ENCODE peak calls at places on chromosomes 7 and 10, in seven cellular contexts. H is HCT116, L is Panc1, M is K562, F is HepG2, W is upper lobe of left lung, A is GM23338. R is an unnamed sample. For H3K4me1, the result is how much of the 10 kb centered on the place peaks cover.

GRCh38 chr7:40784176-40784575 is 649.4 kb downstream of the SUGCT start:
- ATAC-seq in H (no peak), L (no peak), M (no peak), F (no peak), W (no peak), A (no peak), R (no peak)

GRCh38 chr7:78770422-78771410 is 682.8 kb downstream of the MAGI2 start:
- ATAC-seq in H (no peak), L (peak), M (no peak), F (no peak), W (no peak), A (peak), R (peak)

GRCh38 chr10:86661161-86662025 is 6.9 kb upstream of the LDB3 start:
- ATAC-seq in H (no peak), L (peak), M (no peak), F (no peak), W (peak), A (no peak), R (peak)

GRCh38 chr7:34064511-34065158 is 159.3 kb downstream of the BMPER start:
- ATAC-seq in H (no peak), L (no peak), M (no peak), F (no peak), W (peak), A (no peak), R (peak)

GRCh38 chr7:32259917-32260596 is 189.8 kb upstream of the PDE1C start:
- ATAC-seq in H (no peak), L (no peak), M (no peak), F (no peak), W (no peak), A (no peak), R (no peak)

GRCh38 chr7:5543361-5543760 is 119.7 kb upstream of the TNRC18 start:
- ATAC-seq in H (no peak), L (no peak), M (no peak), F (no peak), W (no peak), A (no peak), R (no peak)

GRCh38 chr7:5689118-5689517 is 92.3 kb downstream of the RNF216 start:
- ATAC-seq in H (no peak), L (no peak), M (no peak), F (no peak), W (peak), A (no peak), R (peak)

GRCh38 chr7:12584940-12585339 is 14.4 kb downstream of the SCIN start:
- ATAC-seq in H (no peak), L (no peak), M (peak), F (no peak), W (peak), A (no peak), R (peak)

GRCh38 chr7:129898502-129899160 is 54.1 kb downstream of the UBE2H start:
- ATAC-seq in H (no peak), L (no peak), M (no peak), F (no peak), W (no peak), A (no peak), R (no peak)

GRCh38 chr10:127832456-127832855 is 60.3 kb downstream of the CLRN3 start:
- ATAC-seq in H (no peak), L (no peak), M (no peak), F (no peak), W (no peak), A (peak), R (no peak)

GRCh38 chr7:91248996-91249395 is 15.2 kb upstream of the FZD1 start:
- ATAC-seq in H (no peak), L (no peak), M (no peak), F (no peak), W (no peak), A (no peak), R (no peak)

GRCh38 chr7:119105381-119105780 is 880.9 kb downstream of the ANKRD7 start:
- ATAC-seq in H (no peak), L (no peak), M (no peak), F (no peak), W (no peak), A (no peak), R (no peak)

GRCh38 chr7:45927724-45928123 is 6.7 kb upstream of the IGFBP3 start:
- ATAC-seq in H (no peak), L (no peak), M (no peak), F (no peak), W (no peak), A (no peak), R (no peak)

GRCh38 chr10:118722694-118723093 is 32.1 kb downstream of the CACUL1 start:
- ATAC-seq in H (no peak), L (no peak), M (no peak), F (no peak), W (no peak), A (no peak), R (no peak)
- H3K4me1 ChIP-seq in H (under half), L (under half), M (under half), F (under half), W (under half), A (under half), R (under half)

GRCh38 chr7:42218248-42218647 is 18.8 kb downstream of the GLI3 start:
- ATAC-seq in H (no peak), L (no peak), M (no peak), F (no peak), W (no peak), A (no peak), R (no peak)
- H3K4me3 ChIP-seq in H (no peak), L (no peak), M (no peak), F (no peak), W (no peak), A (no peak), R (no peak)

DNA sequence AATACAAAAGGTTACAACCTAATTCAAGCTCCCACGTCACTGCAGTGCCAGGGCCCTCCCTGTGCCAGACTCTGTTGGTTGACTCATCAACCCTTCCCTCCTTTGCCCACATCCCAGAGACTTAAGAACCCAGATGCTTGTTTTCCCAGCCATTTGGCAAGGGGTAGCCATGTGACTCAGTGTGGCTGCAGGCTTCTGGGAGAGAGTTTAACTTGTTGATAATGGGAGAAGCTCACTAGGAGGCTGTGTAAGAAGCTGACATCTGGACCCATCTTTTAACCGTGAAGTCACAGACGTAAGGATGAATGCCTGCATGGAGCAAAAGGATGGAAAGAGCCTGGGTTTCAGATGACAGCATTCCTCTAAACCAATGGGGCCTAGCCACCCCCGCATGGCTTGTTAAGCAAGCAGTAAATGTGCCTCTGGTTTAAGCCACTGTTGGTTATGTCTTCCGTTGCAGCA is 57.7 kb upstream of the CREB5 start:
- ATAC-seq in H (peak), L (no peak), M (no peak), F (no peak), W (peak), A (no peak), R (no peak)
- TF ChIP-seq POLR2AphosphoS5 in H (no peak), L (no peak), M (no peak), F (no peak), W (no peak), A (no peak), R (no peak)

GRCh38 chr10:84214046-84214572 is 11.2 kb downstream of the LRIT2 start:
- ATAC-seq in H (peak), L (no peak), M (peak), F (no peak), W (no peak), A (peak), R (no peak)
- H3K4me1 ChIP-seq in H (under half), L (under half), M (under half), F (under half), W (under half), A (under half), R (under half)

GRCh38 chr10:5970066-5970465 is 7.3 kb downstream of the IL15RA start:
- ATAC-seq in H (no peak), L (no peak), M (peak), F (no peak), W (no peak), A (no peak), R (no peak)
- H3K4me3 ChIP-seq in H (no peak), L (no peak), M (no peak), F (no peak), W (no peak), A (no peak), R (no peak)

DNA sequence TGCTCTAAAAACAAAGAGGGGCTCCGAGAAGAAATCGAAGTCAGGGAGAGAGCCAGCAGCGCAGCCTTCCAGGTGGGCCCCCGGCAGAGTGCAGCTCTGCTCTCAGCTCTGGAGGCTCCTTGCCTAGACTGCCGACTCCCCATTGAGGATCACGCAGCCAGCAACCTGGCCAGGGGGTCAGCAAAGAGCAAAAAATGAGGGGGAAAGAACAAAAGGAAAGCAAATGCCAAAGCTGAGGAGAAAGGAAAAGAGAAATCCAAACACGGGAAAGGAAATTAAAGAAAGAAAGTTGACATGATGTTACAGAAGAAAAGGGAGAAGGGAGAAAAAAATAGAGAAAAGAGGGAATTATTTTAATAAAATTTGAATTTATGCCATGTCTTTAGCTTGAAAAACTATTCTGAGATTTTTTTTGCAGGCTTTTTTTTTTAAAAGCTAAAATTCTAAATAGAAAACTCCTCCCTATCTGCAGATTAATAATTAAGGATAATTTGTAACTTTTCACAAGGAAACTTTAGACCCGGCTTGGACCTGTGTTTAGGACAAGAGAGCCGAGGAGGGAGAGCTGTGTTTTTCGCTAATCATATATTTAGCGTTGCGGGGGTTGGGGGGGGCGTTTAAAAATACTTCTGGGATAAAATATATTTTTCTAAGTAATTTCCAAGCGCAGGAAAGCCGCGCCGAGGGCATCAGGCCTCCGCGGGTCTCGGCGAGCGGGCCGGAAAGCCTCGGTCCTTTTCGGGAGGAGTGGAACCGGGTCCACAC is 1.9 kb downstream of the PAX2 start:
- ATAC-seq in H (no peak), L (no peak), M (no peak), F (no peak), W (no peak), A (no peak), R (no peak)
- TF ChIP-seq POLR2AphosphoS5 in H (no peak), L (no peak), M (no peak), F (no peak), W (no peak), A (no peak), R (no peak)

DNA sequence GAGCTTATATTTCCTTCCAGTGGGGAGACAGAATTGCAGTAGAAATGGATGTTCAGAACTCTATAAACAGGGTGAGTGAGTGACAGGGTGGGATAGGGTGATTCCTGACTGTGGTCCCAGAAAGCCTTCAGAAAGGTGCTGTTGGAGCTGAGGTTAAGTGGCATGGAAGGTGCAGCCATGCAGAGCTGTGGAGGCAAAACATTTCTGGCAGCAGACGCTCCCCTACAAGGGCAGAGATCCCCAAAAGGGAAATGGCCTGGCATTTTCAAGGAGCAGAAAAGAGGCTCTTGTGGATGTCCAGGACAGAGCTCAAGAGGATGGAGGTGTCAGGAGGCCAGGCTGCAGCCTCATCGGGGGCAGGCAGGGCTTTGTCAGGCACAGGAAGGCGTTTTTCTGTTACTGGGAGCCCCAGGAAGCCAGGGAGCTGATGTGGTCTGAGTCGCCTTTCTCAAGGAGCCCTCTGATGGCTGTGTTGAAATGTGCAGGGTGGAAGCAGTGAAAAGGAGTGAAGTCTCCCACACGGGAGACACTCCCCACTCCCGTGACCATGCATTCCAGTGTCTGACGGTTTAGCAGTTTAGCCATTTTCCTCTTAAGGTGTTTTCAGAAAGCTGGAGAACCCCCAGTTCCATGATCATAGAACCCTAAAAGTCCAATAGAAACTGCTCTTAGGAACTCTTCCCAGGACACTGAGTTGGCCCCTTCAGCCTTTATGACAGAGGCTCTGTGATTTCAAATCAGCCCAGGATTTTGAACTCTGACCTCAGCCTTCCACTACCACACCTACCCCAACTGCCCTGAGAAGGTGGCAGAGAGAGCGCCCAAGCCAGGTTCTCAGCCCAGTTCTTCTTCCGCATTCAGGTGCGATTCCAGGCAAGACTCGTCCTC is 96.2 kb downstream of the C10orf105 start:
- ATAC-seq in H (peak), L (peak), M (peak), F (no peak), W (peak), A (peak), R (peak)
- H3K4me1 ChIP-seq in H (under half), L (under half), M (under half), F (under half), W (under half), A (half or more), R (half or more)